ENCODE peak calls at places on chromosomes 6 and 20, in eight cellular contexts. O is stimulated activated CD8-positive, alpha-beta memory T cell treated with anti-CD3 and anti-CD28 coated beads, Interleukin-7, amount 100 ng/mL, for 1 hour; R is pancreas; A is heart right ventricle; P is left ventricle myocardium inferior; N is GM04504; W is endothelial cell; V is uterus. F is an unnamed sample.

GRCh38 chr6:72418495-72418894 is 203.4 kb upstream of the KCNQ5 start:
- DNase-seq in O (no peak), W (no peak), R (no peak), V (no peak), N (peak; percentile 83), A (no peak), P (no peak), F (no peak)

GRCh38 chr20:47551841-47552240 is 50.2 kb downstream of the NCOA3 start:
- DNase-seq in O (no peak), W (no peak), R (no peak), P (no peak), A (no peak), N (no peak), V (no peak), F (no peak)

GRCh38 chr6:43901330-43902230 is 131.6 kb downstream of the VEGFA start:
- DNase-seq in V (no peak), O (no peak), P (no peak), N (no peak), R (no peak), W (no peak), A (no peak), F (no peak)

GRCh38 chr6:55953384-55953783 is 78.0 kb upstream of the BMP5 start:
- DNase-seq in A (no peak), R (no peak), V (no peak), O (no peak), W (no peak), N (peak; percentile 42), P (no peak), F (no peak)

GRCh38 chr20:59784365-59785117 is 148.9 kb downstream of the SYCP2 start:
- DNase-seq in O (no peak), A (no peak), V (no peak), N (no peak), W (no peak), P (no peak), R (no peak), F (no peak)

GRCh38 chr20:48734104-48734749 is 93.6 kb downstream of the PREX1 start:
- DNase-seq in R (no peak), P (no peak), A (no peak), O (no peak), W (no peak), N (no peak), V (no peak), F (no peak)

GRCh38 chr6:38483526-38483925 is 156.2 kb downstream of the BTBD9 start:
- DNase-seq in O (no peak), P (no peak), R (no peak), W (no peak), A (no peak), V (no peak), N (no peak), F (no peak)

GRCh38 chr20:9447182-9447581 is 67.2 kb upstream of the LAMP5 start:
- DNase-seq in V (no peak), P (no peak), W (no peak), O (no peak), R (no peak), N (no peak), A (no peak), F (no peak)

GRCh38 chr6:46370622-46371021 is 120.6 kb downstream of the RCAN2 start:
- DNase-seq in O (no peak), N (no peak), V (no peak), A (no peak), R (no peak), P (no peak), W (no peak), F (no peak)

GRCh38 chr6:96659084-96659845 is 96.3 kb downstream of the FHL5 start:
- DNase-seq in V (no peak), W (no peak), P (no peak), O (no peak), N (no peak), R (no peak), A (no peak), F (peak; percentile 38)

GRCh38 chr6:2900821-2901644 is 2.1 kb downstream of the SERPINB9 start:
- DNase-seq in P (no peak), R (no peak), N (no peak), A (peak; percentile 71), V (peak; percentile 67), W (no peak), O (no peak), F (no peak)

F was measured in NCI-H774.